ENCODE peak calls at places on chromosomes 3 and 15, in seven cellular contexts. P, F, R, H, D, Q and K are unnamed samples.

GRCh38 chr3:82938821-82939328 is 1177.4 kb upstream of the GBE1 start:
- DNase-seq in R (no peak), D (no peak), H (no peak), Q (no peak), F (no peak), P (no peak), K (no peak)

GRCh38 chr3:40741729-40742128 is 217.0 kb downstream of the ZNF621 start:
- DNase-seq in Q (no peak), P (no peak), R (no peak), D (peak; percentile 63), F (peak; percentile 63), H (peak; percentile 59), K (no peak)

GRCh38 chr3:139675327-139675726 is 2.4 kb downstream of the NMNAT3 start:
- DNase-seq in H (no peak), D (no peak), R (no peak), Q (peak; percentile 12), F (no peak), P (no peak), K (no peak)

GRCh38 chr3:177824190-177824786 is 627.0 kb upstream of the TBL1XR1 start:
- DNase-seq in R (peak; percentile 50), F (peak; percentile 64), H (peak; percentile 93), D (no peak), P (no peak), Q (peak; percentile 83), K (no peak)

GRCh38 chr3:57855281-57855680 is 99.2 kb downstream of the SLMAP start:
- DNase-seq in R (peak; percentile 11), P (no peak), Q (no peak), D (no peak), H (peak; percentile 74), F (no peak), K (no peak)

GRCh38 chr15:75451202-75451673 is 252 bp downstream of the SIN3A start:
- DNase-seq in P (no peak), R (no peak), H (no peak), D (no peak), Q (no peak), F (no peak), K (no peak)

GRCh38 chr15:82928711-82929110 is 23.8 kb downstream of the HOMER2 start:
- DNase-seq in Q (no peak), D (no peak), H (no peak), F (no peak), P (no peak), R (no peak), K (no peak)

GRCh38 chr3:23071758-23072157 is 131.4 kb upstream of the UBE2E2 start:
- DNase-seq in R (no peak), H (no peak), P (no peak), D (no peak), F (no peak), Q (no peak), K (no peak)

GRCh38 chr3:69305011-69305410 is 80.9 kb downstream of the FRMD4B start:
- DNase-seq in H (peak; percentile 22), Q (no peak), P (no peak), D (no peak), F (peak; percentile 10), R (no peak), K (no peak)

GRCh38 chr15:45450468-45450867 is 72.1 kb downstream of the SLC30A4 start:
- DNase-seq in F (no peak), Q (no peak), H (no peak), R (no peak), P (no peak), D (no peak), K (no peak)